ENCODE peak calls at places on chromosomes 11 and 22, in five cellular contexts. J is GM23338, Y is IMR-90, A is heart right ventricle, H is pancreas. G is an unnamed sample.

GRCh38 chr11:16603890-16604783 is 134.3 kb upstream of the C11orf58 start:
- DNase-seq in Y (peak), H (peak), A (peak), J (peak), G (no peak)

GRCh38 chr11:1838077-1838425 is 730 bp upstream of the TNNI2 start:
- DNase-seq in H (no peak), Y (no peak), A (no peak), J (no peak), G (no peak)

GRCh38 chr11:121894581-121894980 is 221.4 kb downstream of the BLID start:
- DNase-seq in A (no peak), J (no peak), Y (peak), H (no peak), G (no peak)

GRCh38 chr11:737366-737765 is 9.9 kb upstream of the TALDO1 start:
- DNase-seq in Y (no peak), A (no peak), H (no peak), J (no peak), G (no peak)

GRCh38 chr11:57622263-57622662 is 24.8 kb downstream of the SERPING1 start:
- DNase-seq in Y (no peak), J (no peak), A (no peak), H (no peak), G (no peak)

GRCh38 chr11:100619484-100619883 is 67.6 kb upstream of the ARHGAP42 start:
- DNase-seq in A (no peak), J (peak), Y (peak), H (no peak), G (no peak)

GRCh38 chr11:71120346-71120963 is 131.9 kb downstream of the SHANK2 start:
- DNase-seq in J (peak), H (peak), A (no peak), Y (no peak), G (no peak)

GRCh38 chr11:111225871-111226270 is 19.7 kb upstream of the POU2AF2 start:
- DNase-seq in A (no peak), H (no peak), Y (no peak), J (no peak), G (no peak)

GRCh38 chr22:46561435-46561905 is 24.1 kb upstream of the CELSR1 start:
- DNase-seq in J (peak), A (no peak), H (no peak), Y (peak), G (no peak)

GRCh38 chr22:41908409-41909289 is 6.2 kb downstream of the SHISA8 start:
- DNase-seq in J (peak), A (no peak), H (no peak), Y (no peak), G (no peak)

GRCh38 chr11:69541001-69541285 is 59.5 kb downstream of the LINC01488 start:
- DNase-seq in J (no peak), Y (no peak), H (no peak), A (no peak), G (no peak)

GRCh38 chr22:43302462-43303109 is 40.6 kb downstream of the SCUBE1 start:
- DNase-seq in H (no peak), Y (no peak), A (no peak), J (no peak), G (no peak)

GRCh38 chr11:123560001-123560400 is 94.4 kb downstream of the SCN3B start:
- DNase-seq in A (peak), J (peak), Y (peak), H (peak), G (peak)

GRCh38 chr11:47302853-47303252 is 32.9 kb downstream of the MADD start:
- DNase-seq in J (no peak), A (no peak), H (no peak), Y (no peak), G (no peak)

GRCh38 chr22:31707519-31707918 is 42.4 kb downstream of the PRR14L start:
- DNase-seq in Y (no peak), J (no peak), A (no peak), H (no peak), G (no peak)
- H3K27ac ChIP-seq in Y (no peak), J (peak), A (no peak), H (no peak), G (no peak)

DNA sequence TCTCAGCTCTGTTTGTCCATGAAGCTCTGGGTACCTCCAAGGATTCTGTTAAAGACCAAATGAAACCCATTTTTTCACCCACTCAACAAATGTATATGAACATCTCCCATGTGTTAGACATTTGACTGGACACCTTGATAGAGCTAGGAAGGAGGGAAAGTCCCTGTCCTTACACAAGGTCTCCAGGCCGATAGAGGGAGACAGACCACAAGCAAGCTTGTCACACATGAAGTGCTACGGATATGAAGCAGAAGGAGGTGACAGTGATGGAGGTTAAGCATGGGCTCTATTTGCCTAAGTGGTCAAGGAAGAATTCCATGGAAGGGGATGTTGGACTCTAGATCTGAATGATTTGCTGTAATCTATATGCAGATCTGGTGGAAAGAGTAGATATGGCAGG is 138.5 kb downstream of the MYO18B start:
- DNase-seq in Y (no peak), J (peak), H (no peak), A (no peak), G (no peak)
- TF ChIP-seq CTCF in Y (no peak), J (peak), H (no peak), A (no peak), G (no peak)

GRCh38 chr22:25753252-25753651 is 11.3 kb downstream of the MYO18B start:
- DNase-seq in H (no peak), J (no peak), A (peak), Y (no peak), G (no peak)
- H3K4me3 ChIP-seq in H (no peak), J (no peak), A (peak), Y (no peak), G (no peak)

GRCh38 chr22:30297276-30298004 is 8.1 kb upstream of the CASTOR1 start:
- DNase-seq in J (no peak), A (no peak), H (no peak), Y (no peak), G (no peak)
- H3K27ac ChIP-seq in J (no peak), A (no peak), H (no peak), Y (no peak), G (no peak)

GRCh38 chr22:38211556-38211955 is 9.8 kb downstream of the MAFF start:
- DNase-seq in J (no peak), Y (no peak), H (no peak), A (no peak), G (no peak)

GRCh38 chr22:38215156-38216038 is 13.6 kb downstream of the MAFF start:
- DNase-seq in Y (no peak), A (no peak), J (no peak), H (no peak), G (no peak)

GRCh38 chr22:38213319-38214247 is 11.8 kb downstream of the MAFF start:
- DNase-seq in J (peak), A (no peak), Y (no peak), H (no peak), G (no peak)

GRCh38 chr22:38212442-38212841 is 10.6 kb downstream of the MAFF start:
- DNase-seq in A (no peak), Y (no peak), H (no peak), J (no peak), G (no peak)

DNA sequence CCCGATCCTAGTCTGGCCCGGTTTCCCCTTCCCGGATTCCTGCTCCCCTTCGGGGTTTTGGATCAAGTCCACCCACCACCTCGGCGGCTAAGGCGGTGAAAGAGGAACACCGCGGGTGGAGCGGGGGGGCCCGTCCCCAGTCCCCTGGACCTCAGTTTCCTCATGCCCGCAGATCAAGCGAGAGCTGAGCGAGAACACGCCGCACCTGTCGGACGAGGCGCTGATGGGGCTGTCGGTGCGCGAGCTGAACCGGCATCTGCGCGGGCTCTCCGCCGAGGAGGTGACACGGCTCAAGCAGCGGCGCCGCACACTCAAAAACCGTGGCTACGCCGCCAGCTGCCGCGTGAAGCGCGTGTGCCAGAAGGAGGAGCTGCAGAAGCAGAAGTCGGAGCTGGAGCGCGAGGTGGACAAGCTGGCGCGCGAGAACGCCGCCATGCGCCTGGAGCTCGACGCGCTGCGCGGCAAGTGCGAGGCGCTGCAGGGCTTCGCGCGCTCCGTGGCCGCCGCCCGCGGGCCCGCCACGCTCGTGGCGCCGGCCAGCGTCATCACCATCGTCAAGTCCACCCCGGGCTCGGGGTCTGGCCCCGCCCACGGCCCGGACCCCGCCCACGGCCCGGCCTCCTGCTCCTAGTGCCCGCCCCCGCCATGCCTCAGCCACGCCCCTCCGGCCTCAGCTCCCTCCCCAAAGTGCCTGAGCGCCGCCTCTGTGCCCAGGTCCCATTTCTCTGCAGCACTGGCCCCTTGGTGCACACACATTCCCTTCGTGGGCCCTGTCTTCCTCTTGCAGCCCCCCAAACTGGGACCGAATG is 12.7 kb downstream of the MAFF start:
- DNase-seq in J (peak), A (peak), H (peak), Y (peak), G (peak)
- TF ChIP-seq CTCF in J (no peak), A (no peak), H (no peak), Y (no peak), G (peak)

G was measured in dorsolateral prefrontal cortex.